ENCODE peak calls at places on chromosome 7, in nine cellular contexts. I is K562; G is MV-4-11; C is substantia nigra; M is GM10248; Z is fibroblast of pulmonary artery; U is activated CD4-positive, alpha-beta T cell treated with anti-CD3 and anti-CD28 coated beads for 24 hours; W is stimulated activated CD8-positive, alpha-beta memory T cell treated with anti-CD3 and anti-CD28 coated beads, Interleukin-4, amount 100 ng/mL, for 24 hours; B is AG04450. J is an unnamed sample.

GRCh38 chr7:140631602-140632001 is 9.0 kb downstream of the DENND2A start:
- DNase-seq in I (no peak), G (no peak), C (no peak), M (no peak), Z (no peak), U (no peak), W (no peak), B (no peak), J (no peak)

GRCh38 chr7:4873071-4873944 is 10.2 kb downstream of the RADIL start:
- DNase-seq in I (no peak), G (no peak), C (no peak), M (no peak), Z (no peak), U (no peak), W (no peak), B (no peak), J (no peak)

GRCh38 chr7:17625038-17625437 is 315.3 kb downstream of the SNX13 start:
- DNase-seq in I (no peak), G (no peak), C (no peak), M (no peak), Z (peak), U (no peak), W (no peak), B (peak), J (no peak)

GRCh38 chr7:107228291-107228690 is 59.5 kb downstream of the HBP1 start:
- DNase-seq in I (no peak), G (no peak), C (no peak), M (no peak), Z (no peak), U (no peak), W (no peak), B (no peak), J (no peak)

GRCh38 chr7:100247152-100247757 is 27.5 kb downstream of the PVRIG start:
- DNase-seq in I (peak), G (no peak), C (no peak), M (no peak), Z (peak), U (no peak), W (no peak), B (peak), J (no peak)

GRCh38 chr7:29397398-29397797 is 166.2 kb upstream of the PRR15 start:
- DNase-seq in I (no peak), G (no peak), C (no peak), M (no peak), Z (no peak), U (no peak), W (no peak), B (no peak), J (no peak)

GRCh38 chr7:130292682-130293257 is at the start of gene CPA4:
- DNase-seq in I (no peak), G (no peak), C (no peak), M (no peak), Z (peak), U (no peak), W (no peak), B (peak), J (no peak)

GRCh38 chr7:137020351-137020750 is 151.9 kb downstream of the CHRM2 start:
- DNase-seq in I (no peak), G (no peak), C (no peak), M (no peak), Z (no peak), U (no peak), W (no peak), B (no peak), J (no peak)

GRCh38 chr7:105010538-105011523 is 3.2 kb upstream of the KMT2E start:
- DNase-seq in I (no peak), G (no peak), C (no peak), M (no peak), Z (peak), U (no peak), W (no peak), B (no peak), J (no peak)

GRCh38 chr7:93029056-93029455 is 88.7 kb downstream of the SAMD9 start:
- DNase-seq in I (no peak), G (no peak), C (no peak), M (no peak), Z (no peak), U (no peak), W (no peak), B (no peak), J (no peak)

GRCh38 chr7:139940866-139941265 is 111.8 kb downstream of the TBXAS1 start:
- DNase-seq in I (no peak), G (peak), C (no peak), M (no peak), Z (peak), U (no peak), W (no peak), B (no peak), J (no peak)

GRCh38 chr7:132464740-132465139 is 111.5 kb downstream of the PLXNA4 start:
- DNase-seq in I (no peak), G (no peak), C (no peak), M (no peak), Z (peak), U (no peak), W (no peak), B (no peak), J (no peak)

GRCh38 chr7:51121945-51122425 is 194.6 kb downstream of the COBL start:
- DNase-seq in I (no peak), G (no peak), C (no peak), M (no peak), Z (peak), U (no peak), W (no peak), B (no peak), J (no peak)

GRCh38 chr7:33646992-33647391 is 258.3 kb upstream of the BMPER start:
- DNase-seq in I (no peak), G (no peak), C (no peak), M (no peak), Z (no peak), U (no peak), W (no peak), B (no peak), J (no peak)

GRCh38 chr7:44185729-44186128 is 3.5 kb downstream of the GCK start:
- DNase-seq in I (no peak), G (no peak), C (no peak), M (no peak), Z (no peak), U (no peak), W (no peak), B (no peak), J (no peak)

GRCh38 chr7:74175270-74175803 is 1.2 kb downstream of the EIF4H start:
- DNase-seq in I (no peak), G (no peak), C (no peak), M (no peak), Z (no peak), U (no peak), W (no peak), B (no peak), J (no peak)

GRCh38 chr7:68245688-68246087 is 1249.1 kb downstream of the TYW1 start:
- DNase-seq in I (no peak), G (no peak), C (no peak), M (no peak), Z (peak), U (no peak), W (no peak), B (no peak), J (no peak)

GRCh38 chr7:105691029-105691691 is 109.9 kb upstream of the EFCAB10 start:
- DNase-seq in I (no peak), G (peak), C (no peak), M (peak), Z (peak), U (no peak), W (no peak), B (peak), J (no peak)

GRCh38 chr7:30845426-30846135 is 66.1 kb upstream of the AQP1 start:
- DNase-seq in I (no peak), G (no peak), C (no peak), M (no peak), Z (peak), U (no peak), W (no peak), B (no peak), J (no peak)

GRCh38 chr7:88020953-88021650 is 87.1 kb downstream of the ADAM22 start:
- DNase-seq in I (no peak), G (no peak), C (no peak), M (no peak), Z (peak), U (no peak), W (no peak), B (no peak), J (no peak)

GRCh38 chr7:106767498-106768323 is 97.4 kb upstream of the PIK3CG start:
- DNase-seq in I (no peak), G (peak), C (no peak), M (no peak), Z (peak), U (no peak), W (no peak), B (peak), J (no peak)

GRCh38 chr7:55532150-55532917 is 40.0 kb downstream of the VOPP1 start:
- DNase-seq in I (no peak), G (no peak), C (no peak), M (no peak), Z (no peak), U (peak), W (no peak), B (no peak), J (no peak)

GRCh38 chr7:134083766-134084487 is 43.2 kb upstream of the LRGUK start:
- DNase-seq in I (peak), G (peak), C (no peak), M (no peak), Z (no peak), U (no peak), W (no peak), B (no peak), J (peak)

GRCh38 chr7:90957883-90958282 is 306.4 kb upstream of the FZD1 start:
- DNase-seq in I (no peak), G (no peak), C (no peak), M (no peak), Z (no peak), U (no peak), W (no peak), B (no peak), J (no peak)

GRCh38 chr7:29408841-29409243 is 154.8 kb upstream of the PRR15 start:
- DNase-seq in I (peak), G (peak), C (peak), M (peak), Z (peak), U (peak), W (no peak), B (peak), J (no peak)

GRCh38 chr7:129041929-129042200 is 13.0 kb downstream of the TNPO3 start:
- DNase-seq in I (no peak), G (no peak), C (no peak), M (no peak), Z (no peak), U (no peak), W (no peak), B (no peak), J (no peak)

GRCh38 chr7:105808703-105809590 is 67.5 kb downstream of the ATXN7L1 start:
- DNase-seq in I (no peak), G (peak), C (no peak), M (peak), Z (peak), U (peak), W (peak), B (peak), J (peak)

GRCh38 chr7:55533050-55533728 is 39.1 kb downstream of the VOPP1 start:
- DNase-seq in I (no peak), G (peak), C (no peak), M (peak), Z (no peak), U (peak), W (peak), B (no peak), J (no peak)

GRCh38 chr7:155369-156000 is 36.9 kb upstream of the FAM20C start:
- DNase-seq in I (no peak), G (no peak), C (no peak), M (no peak), Z (no peak), U (no peak), W (no peak), B (no peak), J (no peak)

GRCh38 chr7:108525985-108526767 is at the start of gene PNPLA8:
- DNase-seq in I (peak), G (peak), C (peak), M (peak), Z (peak), U (peak), W (peak), B (peak), J (peak)

GRCh38 chr7:35250941-35251340 is 3.0 kb downstream of the TBX20 start:
- DNase-seq in I (no peak), G (no peak), C (no peak), M (no peak), Z (no peak), U (no peak), W (no peak), B (no peak), J (no peak)

GRCh38 chr7:157727964-157728615 is 391.3 kb downstream of the DNAJB6 start:
- DNase-seq in I (no peak), G (no peak), C (no peak), M (no peak), Z (no peak), U (no peak), W (no peak), B (no peak), J (no peak)

GRCh38 chr7:22979861-22980260 is 34.1 kb downstream of the HYCC1 start:
- DNase-seq in I (no peak), G (no peak), C (no peak), M (no peak), Z (no peak), U (no peak), W (no peak), B (no peak), J (no peak)

GRCh38 chr7:102068846-102069245 is 217.8 kb upstream of the SH2B2 start:
- DNase-seq in I (no peak), G (no peak), C (no peak), M (no peak), Z (no peak), U (no peak), W (no peak), B (no peak), J (no peak)

GRCh38 chr7:131188367-131189339 is 139.0 kb upstream of the MKLN1 start:
- DNase-seq in I (peak), G (peak), C (no peak), M (peak), Z (peak), U (peak), W (peak), B (peak), J (no peak)

GRCh38 chr7:154253810-154254209 is 201.6 kb downstream of the DPP6 start:
- DNase-seq in I (no peak), G (no peak), C (no peak), M (no peak), Z (no peak), U (no peak), W (no peak), B (no peak), J (no peak)